ENCODE peak calls at places on chromosomes 13 and 19, in four cellular contexts. One of them, this sample, is unnamed.

GRCh38 chr19:41753159-41753558 is 2.2 kb upstream of the CEACAM6 start:
- DNase-seq in K562: peak; percentile 69
- DNase-seq in H1: peak; percentile 85
- DNase-seq in HepG2: peak; percentile 6
- DNase-seq in this sample: peak; percentile 82

GRCh38 chr19:5152767-5153532 is 184.0 kb downstream of the KDM4B start:
- DNase-seq in H1: no peak
- DNase-seq in K562: no peak
- DNase-seq in HepG2: no peak
- DNase-seq in this sample: no peak

GRCh38 chr19:45564131-45564780 is 20.3 kb downstream of the OPA3 start:
- DNase-seq in H1: peak; percentile 58
- DNase-seq in HepG2: no peak
- DNase-seq in K562: peak; percentile 13
- DNase-seq in this sample: peak; percentile 65

GRCh38 chr19:33384983-33385382 is 11.5 kb downstream of the CEBPG start:
- DNase-seq in K562: no peak
- DNase-seq in H1: no peak
- DNase-seq in HepG2: no peak
- DNase-seq in this sample: no peak

GRCh38 chr19:16462757-16463250 is 9.0 kb downstream of the EPS15L1 start:
- DNase-seq in H1: no peak
- DNase-seq in K562: no peak
- DNase-seq in HepG2: no peak
- DNase-seq in this sample: no peak

GRCh38 chr13:40665754-40666057 is 735 bp downstream of the FOXO1 start:
- DNase-seq in H1: no peak
- DNase-seq in K562: peak; percentile 19
- DNase-seq in HepG2: no peak
- DNase-seq in this sample: peak; percentile 21

GRCh38 chr19:32318884-32319520 is 26.4 kb upstream of the ZNF507 start:
- DNase-seq in HepG2: no peak
- DNase-seq in H1: peak; percentile 73
- DNase-seq in K562: peak; percentile 42
- DNase-seq in this sample: peak; percentile 67

GRCh38 chr13:74464656-74465055 is 330.5 kb upstream of the KLF12 start:
- DNase-seq in H1: no peak
- DNase-seq in K562: no peak
- DNase-seq in HepG2: no peak
- DNase-seq in this sample: no peak

GRCh38 chr13:101523732-101524131 is 71.3 kb downstream of the ITGBL1 start:
- DNase-seq in K562: no peak
- DNase-seq in HepG2: no peak
- DNase-seq in H1: no peak
- DNase-seq in this sample: no peak

GRCh38 chr13:112587359-112587766 is 590 bp downstream of the TUBGCP3 start:
- DNase-seq in H1: peak; percentile 83
- DNase-seq in K562: peak; percentile 87
- DNase-seq in HepG2: peak; percentile 72
- DNase-seq in this sample: peak; percentile 73

GRCh38 chr19:49447485-49448431 is 3.9 kb downstream of the PIH1D1 start:
- DNase-seq in HepG2: no peak
- DNase-seq in K562: peak; percentile 69
- DNase-seq in H1: peak; percentile 92
- DNase-seq in this sample: peak; percentile 91

GRCh38 chr13:56720841-56721240 is 419.9 kb upstream of the PRR20A start:
- DNase-seq in H1: no peak
- DNase-seq in HepG2: no peak
- DNase-seq in K562: no peak
- DNase-seq in this sample: no peak

GRCh38 chr13:41942462-41943094 is 18.3 kb downstream of the VWA8 start:
- DNase-seq in H1: no peak
- DNase-seq in K562: no peak
- DNase-seq in HepG2: no peak
- DNase-seq in this sample: peak; percentile 42

GRCh38 chr13:20160346-20161274 is at the start of gene GJA3:
- DNase-seq in HepG2: no peak
- DNase-seq in H1: peak; percentile 81
- DNase-seq in K562: peak; percentile 67
- DNase-seq in this sample: peak; percentile 71

GRCh38 chr13:22047785-22048104 is 376.9 kb downstream of the FGF9 start:
- DNase-seq in H1: no peak
- DNase-seq in HepG2: no peak
- DNase-seq in K562: no peak
- DNase-seq in this sample: no peak

GRCh38 chr19:17061205-17061604 is 14.0 kb downstream of the HAUS8 start:
- DNase-seq in H1: no peak
- DNase-seq in K562: no peak
- DNase-seq in HepG2: no peak
- DNase-seq in this sample: no peak

GRCh38 chr13:46392967-46393366 is 5.9 kb upstream of the RUBCNL start:
- DNase-seq in HepG2: no peak
- DNase-seq in K562: no peak
- DNase-seq in H1: no peak
- DNase-seq in this sample: no peak

GRCh38 chr13:25874907-25875306 is 176.9 kb downstream of the SHISA2 start:
- DNase-seq in H1: no peak
- DNase-seq in K562: no peak
- DNase-seq in HepG2: no peak
- DNase-seq in this sample: no peak

GRCh38 chr13:27280009-27280646 is 9.5 kb downstream of the RASL11A start:
- DNase-seq in K562: no peak
- DNase-seq in H1: no peak
- DNase-seq in HepG2: no peak
- DNase-seq in this sample: no peak

GRCh38 chr13:32426981-32427851 is 714 bp downstream of the N4BP2L1 start:
- DNase-seq in K562: no peak
- DNase-seq in H1: peak; percentile 82
- DNase-seq in HepG2: no peak
- DNase-seq in this sample: peak; percentile 77

GRCh38 chr19:18500820-18501219 is 21.1 kb downstream of the ELL start:
- DNase-seq in K562: no peak
- DNase-seq in H1: no peak
- DNase-seq in HepG2: no peak
- DNase-seq in this sample: no peak

GRCh38 chr19:6062274-6062673 is 48.0 kb downstream of the RFX2 start:
- DNase-seq in H1: no peak
- DNase-seq in HepG2: no peak
- DNase-seq in K562: no peak
- DNase-seq in this sample: no peak

GRCh38 chr13:100392709-100393630 is 195.6 kb downstream of the GGACT start:
- DNase-seq in H1: no peak
- DNase-seq in HepG2: peak; percentile 91
- DNase-seq in K562: peak; percentile 79
- DNase-seq in this sample: no peak

GRCh38 chr13:110405597-110406450 is 98.7 kb downstream of the COL4A2 start:
- DNase-seq in H1: no peak
- DNase-seq in HepG2: no peak
- DNase-seq in K562: no peak
- DNase-seq in this sample: no peak

GRCh38 chr13:91347212-91347995 is at the start of gene MIR17HG:
- DNase-seq in K562: peak; percentile 100
- DNase-seq in H1: peak; percentile 90
- DNase-seq in HepG2: peak; percentile 84
- DNase-seq in this sample: peak; percentile 88

GRCh38 chr13:91348906-91349435 is 1.5 kb downstream of the MIR17HG start:
- DNase-seq in H1: peak; percentile 95
- DNase-seq in K562: no peak
- DNase-seq in HepG2: peak; percentile 75
- DNase-seq in this sample: peak; percentile 91

GRCh38 chr13:91349992-91350911 is 2.8 kb downstream of the MIR17HG start:
- DNase-seq in H1: no peak
- DNase-seq in HepG2: no peak
- DNase-seq in K562: no peak
- DNase-seq in this sample: no peak

GRCh38 chr13:91346848-91347211 is 657 bp upstream of the MIR17HG start:
- DNase-seq in K562: peak; percentile 71
- DNase-seq in HepG2: no peak
- DNase-seq in H1: no peak
- DNase-seq in this sample: peak; percentile 17

DNA sequence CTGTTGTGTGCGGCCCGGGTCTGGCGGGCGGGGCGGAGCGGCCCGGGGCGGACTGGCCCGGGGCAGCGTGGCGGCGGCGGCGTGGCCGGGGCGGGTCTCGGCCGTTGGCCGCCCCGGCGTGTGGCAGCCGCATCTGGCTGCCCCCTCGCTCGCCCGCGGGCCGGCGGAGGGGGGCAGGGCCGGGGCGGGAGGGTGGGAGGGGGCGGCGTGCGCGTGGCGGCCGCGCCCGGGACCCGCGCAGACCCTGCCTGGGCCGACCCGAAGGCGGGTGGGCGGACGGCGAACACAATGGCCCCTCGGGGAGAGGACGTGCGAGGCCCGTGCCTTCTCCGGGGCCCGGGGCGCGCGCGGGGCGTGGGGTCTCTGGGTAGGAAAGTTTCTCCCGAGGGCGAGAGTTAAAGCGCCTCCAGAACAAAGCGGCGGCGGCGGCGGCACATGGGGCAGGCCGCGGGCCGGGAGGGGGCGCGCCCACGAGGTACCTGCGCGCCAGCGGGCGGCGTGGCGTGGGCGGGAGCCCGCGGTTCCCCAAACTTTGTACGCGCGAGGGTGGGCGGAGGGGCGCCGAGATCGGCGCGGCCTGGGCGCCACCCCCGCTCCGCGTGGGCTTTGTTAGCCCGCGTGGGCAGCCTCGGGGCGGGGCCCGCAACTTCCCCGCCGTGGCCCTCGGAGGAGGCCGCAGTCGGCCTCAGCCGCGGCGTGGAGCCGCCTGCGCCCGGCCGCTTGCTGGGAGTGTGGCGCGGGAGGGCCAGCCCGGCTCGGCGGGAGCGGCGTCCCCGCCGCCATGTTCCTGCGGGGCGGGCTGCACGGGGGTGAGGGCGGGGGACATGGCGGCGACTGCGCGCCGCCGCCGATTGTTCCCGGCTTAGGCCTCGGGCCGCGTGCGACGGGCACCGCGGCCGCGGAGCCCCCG is 764 bp downstream of the MIR17HG start:
- DNase-seq in K562: peak; percentile 99
- DNase-seq in H1: no peak
- DNase-seq in HepG2: no peak
- DNase-seq in this sample: peak; percentile 19
- TF ChIP-seq JUN in K562: no peak
- TF ChIP-seq JUN in H1: no peak
- TF ChIP-seq JUN in HepG2: no peak
- TF ChIP-seq JUN in this sample: peak; percentile 77

GRCh38 chr19:15015946-15016542 is 33.2 kb upstream of the CASP14 start:
- DNase-seq in H1: no peak
- DNase-seq in HepG2: peak; percentile 14
- DNase-seq in K562: peak; percentile 69
- DNase-seq in this sample: peak; percentile 60

GRCh38 chr19:15014579-15014978 is 34.7 kb upstream of the CASP14 start:
- DNase-seq in K562: peak; percentile 77
- DNase-seq in H1: no peak
- DNase-seq in HepG2: no peak
- DNase-seq in this sample: peak; percentile 22

GRCh38 chr19:15008308-15008707 is 28.6 kb upstream of the SLC1A6 start:
- DNase-seq in K562: no peak
- DNase-seq in H1: no peak
- DNase-seq in HepG2: no peak
- DNase-seq in this sample: no peak

DNA sequence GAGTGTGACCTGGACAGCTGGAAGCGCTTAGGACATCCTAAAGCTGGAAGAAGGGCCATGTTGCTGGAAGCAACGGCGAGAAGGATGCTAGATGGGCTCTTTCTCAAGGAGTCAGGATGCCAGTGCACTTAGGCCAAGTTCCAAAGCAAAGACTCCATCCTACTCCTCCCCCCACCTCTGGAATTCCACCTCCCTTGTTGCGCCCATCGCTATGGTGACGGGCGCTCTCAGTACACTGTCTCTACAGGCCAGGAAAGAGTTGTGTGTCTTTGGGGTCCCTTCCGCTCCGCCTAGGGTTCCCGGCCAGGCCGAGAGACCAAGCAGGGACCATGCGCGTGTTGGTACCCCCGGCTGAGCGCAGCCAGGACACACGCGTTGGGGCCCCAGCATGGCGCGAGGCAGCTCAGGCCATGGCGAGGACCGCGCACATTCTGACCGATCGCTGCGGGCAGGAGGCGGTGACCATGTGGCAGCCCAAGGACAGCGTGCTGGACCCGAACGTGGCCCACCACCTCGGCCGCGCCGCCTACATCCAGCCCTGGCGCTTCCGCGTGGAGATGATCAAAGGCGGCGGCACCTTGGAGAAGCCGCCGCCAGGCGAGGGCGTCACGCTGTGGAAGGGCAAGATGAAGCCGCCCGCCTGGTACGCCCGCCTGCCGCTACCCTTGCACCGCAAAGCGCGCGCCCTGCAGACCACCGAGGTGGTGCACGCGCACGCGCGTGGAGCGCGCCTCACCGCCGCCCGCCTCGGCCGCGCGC is 31.0 kb upstream of the SLC1A6 start:
- DNase-seq in H1: peak; percentile 81
- DNase-seq in K562: no peak
- DNase-seq in HepG2: no peak
- DNase-seq in this sample: peak; percentile 69
- TF ChIP-seq ATF2 in H1: no peak
- TF ChIP-seq ATF2 in K562: no peak
- TF ChIP-seq ATF2 in HepG2: no peak
- TF ChIP-seq ATF2 in this sample: no peak

DNA sequence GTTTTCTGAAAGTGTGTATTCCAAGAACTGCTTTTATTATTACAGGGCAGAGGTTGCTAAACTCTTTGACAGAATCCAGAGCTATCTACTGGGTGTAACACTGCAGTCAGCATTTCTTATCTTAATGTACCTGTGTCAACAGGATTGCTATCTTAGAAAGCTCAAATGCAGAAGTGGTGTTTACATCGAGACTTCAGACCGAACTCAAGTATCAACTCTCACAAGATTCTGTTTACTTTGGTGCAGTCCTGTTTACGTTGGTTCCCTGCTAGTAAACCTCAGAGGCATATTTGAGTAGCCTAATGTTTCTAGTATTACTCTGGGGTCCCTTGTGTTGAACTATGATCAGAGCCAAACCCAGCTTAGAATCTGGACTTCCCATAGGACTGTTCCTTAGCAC is 20.5 kb downstream of the SLC15A1 start:
- DNase-seq in K562: no peak
- DNase-seq in HepG2: no peak
- DNase-seq in H1: no peak
- DNase-seq in this sample: no peak
- TF ChIP-seq JUN in K562: no peak
- TF ChIP-seq JUN in HepG2: no peak
- TF ChIP-seq JUN in H1: no peak
- TF ChIP-seq JUN in this sample: no peak

DNA sequence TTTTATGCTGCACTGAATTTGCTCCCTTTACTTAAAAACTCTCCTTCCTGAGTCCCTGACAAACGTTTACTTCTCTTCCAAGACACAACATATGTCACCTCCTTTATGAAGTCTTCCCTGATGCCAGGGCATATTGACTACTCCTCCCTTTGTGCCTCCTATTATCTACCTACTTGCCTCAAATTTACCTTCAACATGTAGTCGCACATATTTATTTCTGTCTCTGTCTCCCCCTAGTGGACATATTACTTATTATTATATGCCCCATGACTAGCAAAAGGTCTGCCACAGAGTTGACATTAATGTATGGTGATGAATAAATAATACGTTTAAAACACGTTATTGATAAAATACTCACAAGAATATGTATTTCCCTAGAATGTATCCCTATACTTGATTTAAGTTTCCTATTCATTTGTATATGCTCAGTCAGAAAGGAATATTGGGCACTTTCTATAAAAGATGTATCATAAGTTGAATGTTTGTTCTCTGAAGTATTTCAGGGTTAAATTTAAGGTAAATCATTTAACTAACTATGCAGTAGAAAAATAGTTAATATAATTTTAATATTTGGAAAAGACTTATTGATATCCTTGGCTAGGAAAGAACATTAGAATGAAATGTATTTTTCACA is 250.3 kb upstream of the ATXN8OS start:
- DNase-seq in K562: peak; percentile 15
- DNase-seq in H1: no peak
- DNase-seq in HepG2: peak; percentile 52
- DNase-seq in this sample: no peak
- TF ChIP-seq ATF2 in K562: no peak
- TF ChIP-seq ATF2 in H1: no peak
- TF ChIP-seq ATF2 in HepG2: no peak
- TF ChIP-seq ATF2 in this sample: no peak

This sample was measured in WTC11.